ENCODE peak calls at places on chromosomes 5 and 9, in four cellular contexts. D, E, P and A are unnamed samples.

GRCh38 chr5:166720026-166720425 is 1571.4 kb upstream of the WWC1 start:
- DNase-seq in E (no peak), P (no peak), D (no peak), A (no peak)

GRCh38 chr9:89911721-89912604 is 307.2 kb downstream of the GADD45G start:
- DNase-seq in P (no peak), E (peak; percentile 51), D (peak; percentile 7), A (peak; percentile 70)

GRCh38 chr9:17906841-17907779 is 328.2 kb downstream of the SH3GL2 start:
- DNase-seq in D (no peak), E (peak; percentile 60), P (peak; percentile 76), A (no peak)

GRCh38 chr9:4117835-4118610 is 181.8 kb downstream of the GLIS3 start:
- DNase-seq in P (peak; percentile 89), E (peak; percentile 37), D (no peak), A (no peak)

GRCh38 chr5:101897914-101898313 is 398.2 kb downstream of the SLCO4C1 start:
- DNase-seq in E (peak; percentile 66), P (peak; percentile 50), D (no peak), A (peak; percentile 15)

GRCh38 chr9:2180171-2180570 is 165.0 kb downstream of the SMARCA2 start:
- DNase-seq in E (peak; percentile 26), D (no peak), P (no peak), A (no peak)

GRCh38 chr9:4665357-4665756 is 923 bp downstream of the SPATA6L start:
- DNase-seq in P (no peak), D (peak; percentile 45), E (peak; percentile 54), A (peak; percentile 71)

GRCh38 chr5:165457854-165458481 is 1952.5 kb downstream of the MAT2B start:
- DNase-seq in P (no peak), D (peak; percentile 55), E (peak; percentile 70), A (peak; percentile 61)

GRCh38 chr5:146426853-146427618 is 20.1 kb upstream of the TCERG1 start:
- DNase-seq in D (peak; percentile 52), E (peak; percentile 54), P (no peak), A (peak; percentile 55)

GRCh38 chr5:150134198-150134588 is 21.5 kb downstream of the PDGFRB start:
- DNase-seq in P (no peak), E (no peak), D (no peak), A (no peak)

GRCh38 chr9:129126789-129127618 is 15.8 kb downstream of the PTPA start:
- DNase-seq in E (peak; percentile 82), P (peak; percentile 57), D (no peak), A (no peak)

GRCh38 chr5:171839112-171839511 is 53.5 kb downstream of the SMIM23 start:
- DNase-seq in D (no peak), P (no peak), E (no peak), A (no peak)

GRCh38 chr9:9556865-9557803 is 1055.7 kb downstream of the PTPRD start:
- DNase-seq in E (peak; percentile 82), D (no peak), P (no peak), A (no peak)

GRCh38 chr9:110844121-110844520 is 175.5 kb downstream of the MUSK start:
- DNase-seq in P (no peak), E (no peak), D (peak; percentile 51), A (no peak)

GRCh38 chr9:128554155-128554862 is 1.9 kb downstream of the SPTAN1 start:
- DNase-seq in P (peak; percentile 51), E (peak; percentile 95), D (peak; percentile 93), A (peak; percentile 95)

GRCh38 chr5:111748304-111748763 is 8.7 kb downstream of the NREP start:
- DNase-seq in P (no peak), E (no peak), D (peak; percentile 91), A (peak; percentile 85)

GRCh38 chr5:79464695-79465332 is 49.1 kb downstream of the HOMER1 start:
- DNase-seq in D (peak; percentile 53), E (peak; percentile 21), P (no peak), A (peak; percentile 32)

GRCh38 chr5:112784726-112785125 is 47.0 kb downstream of the APC start:
- DNase-seq in E (peak; percentile 71), D (peak; percentile 55), P (no peak), A (peak; percentile 63)

GRCh38 chr9:129458663-129459549 is 162.0 kb downstream of the C9orf50 start:
- DNase-seq in D (no peak), E (peak; percentile 44), P (no peak), A (no peak)

GRCh38 chr9:26667882-26668281 is 224.7 kb downstream of the CAAP1 start:
- DNase-seq in P (no peak), D (no peak), E (no peak), A (no peak)

GRCh38 chr9:31253800-31254762 is 1130.4 kb upstream of the ACO1 start:
- DNase-seq in D (no peak), P (no peak), E (no peak), A (no peak)

GRCh38 chr5:82719368-82719767 is 357.8 kb downstream of the TMEM167A start:
- DNase-seq in E (no peak), D (peak; percentile 2), P (no peak), A (peak; percentile 13)

GRCh38 chr5:159496773-159497172 is 166.5 kb upstream of the IL12B start:
- DNase-seq in P (no peak), D (no peak), E (no peak), A (no peak)

GRCh38 chr9:90839183-90839582 is 37.6 kb downstream of the SYK start:
- DNase-seq in P (no peak), E (no peak), D (no peak), A (no peak)

GRCh38 chr5:54832066-54832465 is 153.3 kb downstream of the ESM1 start:
- DNase-seq in E (no peak), P (no peak), D (peak; percentile 88), A (peak; percentile 61)

GRCh38 chr9:68949271-68950000 is 64.5 kb downstream of the PRKACG start:
- DNase-seq in P (no peak), D (no peak), E (no peak), A (no peak)

GRCh38 chr5:84255318-84255717 is 129.4 kb downstream of the EDIL3 start:
- DNase-seq in D (peak; percentile 48), P (no peak), E (peak; percentile 27), A (peak; percentile 38)

GRCh38 chr9:92986175-92987110 is 39.1 kb downstream of the FGD3 start:
- DNase-seq in D (no peak), E (peak; percentile 52), P (no peak), A (peak; percentile 1)

GRCh38 chr9:37206121-37206620 is 85.8 kb downstream of the ZCCHC7 start:
- DNase-seq in E (peak; percentile 29), P (no peak), D (no peak), A (no peak)

DNA sequence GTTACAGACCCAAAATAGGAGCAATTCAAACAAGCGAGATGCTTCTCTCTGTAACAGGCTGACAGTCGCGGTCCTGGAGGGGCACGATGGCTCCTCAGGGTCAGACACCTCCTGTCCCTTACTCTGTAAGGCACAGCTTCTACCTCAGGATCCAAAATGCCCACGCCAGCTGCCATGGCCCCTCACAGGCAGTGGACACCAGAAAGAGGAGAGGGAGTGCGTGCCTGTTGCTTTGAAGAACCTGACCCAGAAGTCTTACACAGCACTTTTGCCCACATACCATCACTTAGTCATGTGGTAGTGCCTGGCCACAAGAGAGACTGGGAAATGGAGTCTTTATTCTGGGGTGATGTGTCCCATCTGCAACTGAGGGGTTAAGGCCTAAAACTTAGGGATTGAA is 11.6 kb upstream of the ABL1 start:
- DNase-seq in D (peak; percentile 69), P (no peak), E (peak; percentile 33), A (peak; percentile 72)
- H2BK15ac ChIP-seq in D (peak overlapping the region; percentile 49), P (no peak overlapping the region), E (peak overlapping the region; percentile 43), A (no peak overlapping the region)

DNA sequence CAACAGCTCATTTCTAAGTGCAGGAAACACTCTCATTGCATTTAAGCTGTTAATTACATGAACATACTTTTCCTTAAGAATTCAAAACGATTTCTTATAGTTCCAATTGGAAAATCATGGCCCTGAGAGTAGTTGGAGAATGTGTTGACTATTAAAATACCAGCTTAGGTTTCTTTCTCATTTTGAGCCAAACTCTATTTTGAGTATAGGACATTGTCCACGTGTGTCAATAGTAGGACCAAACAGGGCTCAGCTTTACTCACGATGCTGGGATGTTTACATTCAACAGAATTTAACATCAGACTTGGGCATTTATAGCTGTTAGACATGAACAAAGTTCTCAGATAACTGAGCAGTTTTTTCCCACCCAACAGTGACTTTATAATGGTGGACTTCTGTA is 39.6 kb downstream of the ADCY2 start:
- DNase-seq in P (no peak), D (no peak), E (no peak), A (no peak)
- H2BK120ac ChIP-seq in P (no peak overlapping the region), D (no peak overlapping the region), E (no peak overlapping the region), A (no peak overlapping the region)

GRCh38 chr5:88846434-88846833 is 36.5 kb downstream of the MEF2C start:
- DNase-seq in E (no peak), P (no peak), D (no peak), A (no peak)
- H3K4me2 ChIP-seq in E (no peak overlapping the region), P (no peak overlapping the region), D (no peak overlapping the region), A (no peak overlapping the region)

GRCh38 chr9:137025120-137025966 is 2.7 kb downstream of the ABCA2 start:
- DNase-seq in D (no peak), P (no peak), E (no peak), A (no peak)

GRCh38 chr9:137027369-137028012 is 546 bp downstream of the ABCA2 start:
- DNase-seq in D (peak; percentile 6), E (no peak), P (no peak), A (peak; percentile 45)

GRCh38 chr9:137026828-137027227 is 1.2 kb downstream of the ABCA2 start:
- DNase-seq in P (no peak), E (no peak), D (no peak), A (no peak)

GRCh38 chr9:137028013-137028280 is at the start of gene ABCA2:
- DNase-seq in E (no peak), D (peak; percentile 12), P (no peak), A (no peak)

DNA sequence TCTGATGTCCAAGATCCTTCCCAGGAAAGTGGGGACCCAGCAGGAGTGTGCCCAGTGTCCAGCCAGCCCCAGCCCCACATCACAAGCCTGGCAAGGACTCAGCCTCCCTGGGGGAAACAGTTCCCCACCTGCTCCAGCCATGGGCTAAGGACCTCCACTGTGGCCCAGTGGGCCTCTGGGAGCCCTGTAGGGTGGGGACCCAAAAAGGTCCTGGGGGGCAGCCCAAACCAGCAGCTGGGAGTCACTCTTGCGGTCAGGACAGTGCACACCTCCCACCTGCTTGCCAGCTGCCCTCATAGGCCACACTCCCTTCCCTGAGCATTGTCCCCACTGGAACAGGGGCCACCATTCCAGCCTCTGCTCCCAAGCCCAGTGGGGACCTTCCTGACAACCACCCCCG is 1.7 kb downstream of the ABCA2 start:
- DNase-seq in E (no peak), P (no peak), D (no peak), A (no peak)
- H2BK15ac ChIP-seq in E (no peak overlapping the region), P (no peak overlapping the region), D (no peak overlapping the region), A (no peak overlapping the region)

DNA sequence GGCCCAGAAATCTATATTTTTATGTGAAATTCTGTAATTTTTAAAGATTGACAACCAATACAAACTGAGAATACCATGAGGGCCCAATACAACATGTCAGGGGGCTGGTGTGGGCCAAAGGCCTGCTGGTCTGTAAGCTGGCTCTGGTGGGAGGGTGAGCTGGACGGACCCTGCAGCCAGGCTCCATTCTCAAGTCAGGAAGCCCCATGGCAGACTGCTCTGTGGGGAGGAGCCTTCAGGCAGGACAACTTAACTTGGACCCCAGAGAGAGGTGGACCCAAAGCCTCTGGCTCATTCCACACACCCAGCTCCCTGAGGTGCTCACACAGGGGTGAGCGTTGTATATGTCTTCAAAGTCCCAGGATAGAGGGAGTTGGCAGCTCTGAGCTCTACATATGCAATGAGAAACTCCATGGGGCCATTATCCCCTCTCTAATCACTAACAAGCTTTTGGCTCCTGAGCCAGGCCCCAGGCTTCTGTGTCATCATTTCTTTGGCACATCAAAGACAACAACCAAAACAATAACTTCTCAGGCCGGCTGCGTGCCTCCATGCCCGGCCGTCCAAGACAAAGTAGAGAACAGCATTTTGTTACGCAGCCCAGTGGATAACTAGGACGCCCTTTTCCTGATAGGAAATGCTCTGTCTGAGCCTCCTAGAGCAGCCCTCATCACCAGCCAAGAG is 6.4 kb downstream of the SEPTIN8 start:
- DNase-seq in E (peak; percentile 39), P (no peak), D (no peak), A (no peak)
- H2BK120ac ChIP-seq in E (no peak overlapping the region), P (no peak overlapping the region), D (no peak overlapping the region), A (peak overlapping the region; percentile 68)